ENCODE peak calls at places on chromosome 2, in eight cellular contexts. P is upper lobe of right lung, N is IMR-90, M is GM06990, L is tibial nerve, Q is fibroblast of lung, R is upper lobe of left lung, Z is Peyer's patch. X is an unnamed sample.
A peak's percentile ranks its signal among the peaks of the same experiment; 100 is the strongest.

GRCh38 chr2:204205548-204205947 is 269.0 kb downstream of the ICOS start:
- DNase-seq in P (no peak), N (no peak), M (no peak), L (no peak), Q (no peak), R (no peak), Z (no peak), X (no peak)

GRCh38 chr2:58553937-58554336 is 312.8 kb upstream of the FANCL start:
- DNase-seq in P (no peak), N (no peak), M (no peak), L (no peak), Q (no peak), R (no peak), Z (no peak), X (no peak)

GRCh38 chr2:106104332-106105062 is 89.6 kb downstream of the UXS1 start:
- DNase-seq in P (no peak), N (peak; percentile 66), M (no peak), L (peak; percentile 69), Q (peak; percentile 45), R (no peak), Z (no peak), X (peak; percentile 52)

GRCh38 chr2:55862269-55862668 is 61.3 kb downstream of the EFEMP1 start:
- DNase-seq in P (no peak), N (peak; percentile 99), M (no peak), L (peak; percentile 92), Q (peak; percentile 96), R (no peak), Z (no peak), X (no peak)

GRCh38 chr2:177264209-177264538 is 353 bp downstream of the NFE2L2 start:
- DNase-seq in P (peak; percentile 82), N (peak; percentile 36), M (no peak), L (no peak), Q (no peak), R (peak; percentile 92), Z (no peak), X (peak; percentile 73)

GRCh38 chr2:100278986-100279385 is 43.3 kb downstream of the LONRF2 start:
- DNase-seq in P (no peak), N (no peak), M (no peak), L (no peak), Q (no peak), R (no peak), Z (no peak), X (no peak)

GRCh38 chr2:41925009-41925408 is 122.8 kb upstream of the PKDCC start:
- DNase-seq in P (no peak), N (no peak), M (no peak), L (no peak), Q (peak; percentile 36), R (no peak), Z (no peak), X (no peak)

GRCh38 chr2:152694161-152694661 is 23.1 kb downstream of the PRPF40A start:
- DNase-seq in P (no peak), N (peak; percentile 82), M (no peak), L (no peak), Q (peak; percentile 90), R (no peak), Z (no peak), X (no peak)

GRCh38 chr2:182980115-182980514 is 58.1 kb downstream of the NCKAP1 start:
- DNase-seq in P (no peak), N (peak; percentile 62), M (peak; percentile 15), L (no peak), Q (peak; percentile 37), R (no peak), Z (no peak), X (no peak)

GRCh38 chr2:210318891-210319290 is 3.9 kb upstream of the MYL1 start:
- DNase-seq in P (no peak), N (no peak), M (no peak), L (no peak), Q (peak; percentile 65), R (no peak), Z (no peak), X (no peak)

GRCh38 chr2:33042226-33042625 is 95.5 kb downstream of the LTBP1 start:
- DNase-seq in P (no peak), N (no peak), M (no peak), L (no peak), Q (no peak), R (no peak), Z (no peak), X (no peak)

GRCh38 chr2:106143495-106144215 is 50.4 kb downstream of the UXS1 start:
- DNase-seq in P (no peak), N (no peak), M (no peak), L (no peak), Q (no peak), R (no peak), Z (no peak), X (no peak)

GRCh38 chr2:54618646-54619565 is 104.6 kb upstream of the EML6 start:
- DNase-seq in P (no peak), N (no peak), M (no peak), L (no peak), Q (peak; percentile 13), R (no peak), Z (no peak), X (no peak)

GRCh38 chr2:196988599-196988998 is 62.1 kb upstream of the PGAP1 start:
- DNase-seq in P (no peak), N (no peak), M (no peak), L (no peak), Q (no peak), R (no peak), Z (no peak), X (no peak)

GRCh38 chr2:84939426-84940087 is 31.4 kb upstream of the KCMF1 start:
- DNase-seq in P (no peak), N (no peak), M (peak; percentile 89), L (no peak), Q (no peak), R (no peak), Z (peak; percentile 53), X (peak; percentile 76)

GRCh38 chr2:147224070-147224469 is 620.8 kb upstream of the ACVR2A start:
- DNase-seq in P (no peak), N (no peak), M (no peak), L (no peak), Q (peak; percentile 62), R (no peak), Z (no peak), X (no peak)

GRCh38 chr2:156434461-156435291 is 1.5 kb upstream of the GPD2 start:
- DNase-seq in P (no peak), N (peak; percentile 32), M (no peak), L (no peak), Q (peak; percentile 61), R (no peak), Z (no peak), X (no peak)

GRCh38 chr2:25632396-25632795 is 41.0 kb downstream of the DTNB start:
- DNase-seq in P (no peak), N (no peak), M (no peak), L (no peak), Q (no peak), R (no peak), Z (no peak), X (no peak)

GRCh38 chr2:238966274-238966937 is 118.5 kb downstream of the TWIST2 start:
- DNase-seq in P (no peak), N (no peak), M (no peak), L (no peak), Q (no peak), R (peak; percentile 75), Z (no peak), X (no peak)

GRCh38 chr2:127627740-127628571 is 18.0 kb upstream of the GPR17 start:
- DNase-seq in P (no peak), N (no peak), M (no peak), L (no peak), Q (no peak), R (peak; percentile 45), Z (no peak), X (no peak)

DNA sequence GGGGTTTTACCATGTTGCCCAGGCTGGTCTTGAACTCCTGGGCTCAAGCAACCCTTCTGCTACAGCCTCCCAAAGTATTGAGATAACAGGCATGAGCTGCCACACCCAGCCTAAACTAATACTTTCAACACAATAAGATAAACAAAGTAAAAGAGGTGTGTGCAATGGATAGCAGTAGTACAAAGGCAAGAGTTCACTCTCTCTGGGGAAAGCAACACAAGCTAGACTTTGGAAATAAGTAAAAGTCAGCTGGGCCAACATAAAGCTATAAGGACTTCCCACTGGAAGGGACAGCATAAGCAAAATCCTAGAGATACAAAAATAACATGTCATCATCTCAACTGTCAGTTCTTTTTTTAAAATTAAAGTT is 5.2 kb upstream of the NOSTRIN start:
- DNase-seq in P (no peak), N (no peak), M (no peak), L (no peak), Q (no peak), R (no peak), Z (no peak), X (no peak)
- TF ChIP-seq CTCF in P (no peak), N (no peak), M (no peak), L (no peak), Q (no peak), R (no peak), Z (no peak), X (no peak)

GRCh38 chr2:5696741-5697521 is 4.7 kb downstream of the SOX11 start:
- DNase-seq in P (no peak), N (peak; percentile 53), M (peak; percentile 70), L (no peak), Q (peak; percentile 68), R (peak; percentile 85), Z (no peak), X (no peak)
- H3K4me3 ChIP-seq in P (peak overlapping the region; percentile 33), N (peak overlapping the region; percentile 79), M (no peak overlapping the region), L (peak overlapping the region; percentile 26), Q (peak overlapping the region; percentile 21), R (peak overlapping the region; percentile 41), Z (no peak overlapping the region), X (no peak overlapping the region)

DNA sequence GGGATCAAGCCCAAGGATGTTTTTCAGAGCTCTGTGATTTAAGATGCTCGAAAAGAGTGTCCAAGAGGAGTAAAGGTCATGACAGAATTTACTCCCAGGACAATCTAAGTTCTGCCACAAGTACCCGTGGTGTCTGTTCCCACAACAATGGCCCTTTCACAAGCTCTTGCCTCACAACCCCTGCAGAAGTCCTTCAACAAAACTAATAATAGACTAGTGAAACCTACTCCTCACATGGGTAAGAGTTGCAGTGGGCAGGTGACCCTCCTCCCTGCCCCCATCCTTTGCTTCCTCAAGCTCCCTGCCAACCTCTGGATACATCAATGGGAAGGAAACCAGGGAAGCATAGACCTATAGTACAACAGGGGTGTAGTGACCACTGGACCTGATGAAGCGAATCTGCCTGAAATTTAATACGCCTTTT is 34.9 kb downstream of the PTCD3 start:
- DNase-seq in P (no peak), N (no peak), M (no peak), L (no peak), Q (no peak), R (no peak), Z (no peak), X (no peak)
- H3K36me3 ChIP-seq in P (peaks cover 92% of the 10 kb centered on the region), N (peaks cover 52% of the 10 kb centered on the region), M (peaks cover 27% of the 10 kb centered on the region), L (peaks cover 91% of the 10 kb centered on the region), Q (peaks cover 10% of the 10 kb centered on the region), R (peaks cover 85% of the 10 kb centered on the region), Z (peaks cover 3% of the 10 kb centered on the region), X (no peaks in the 10 kb centered on the region)

DNA sequence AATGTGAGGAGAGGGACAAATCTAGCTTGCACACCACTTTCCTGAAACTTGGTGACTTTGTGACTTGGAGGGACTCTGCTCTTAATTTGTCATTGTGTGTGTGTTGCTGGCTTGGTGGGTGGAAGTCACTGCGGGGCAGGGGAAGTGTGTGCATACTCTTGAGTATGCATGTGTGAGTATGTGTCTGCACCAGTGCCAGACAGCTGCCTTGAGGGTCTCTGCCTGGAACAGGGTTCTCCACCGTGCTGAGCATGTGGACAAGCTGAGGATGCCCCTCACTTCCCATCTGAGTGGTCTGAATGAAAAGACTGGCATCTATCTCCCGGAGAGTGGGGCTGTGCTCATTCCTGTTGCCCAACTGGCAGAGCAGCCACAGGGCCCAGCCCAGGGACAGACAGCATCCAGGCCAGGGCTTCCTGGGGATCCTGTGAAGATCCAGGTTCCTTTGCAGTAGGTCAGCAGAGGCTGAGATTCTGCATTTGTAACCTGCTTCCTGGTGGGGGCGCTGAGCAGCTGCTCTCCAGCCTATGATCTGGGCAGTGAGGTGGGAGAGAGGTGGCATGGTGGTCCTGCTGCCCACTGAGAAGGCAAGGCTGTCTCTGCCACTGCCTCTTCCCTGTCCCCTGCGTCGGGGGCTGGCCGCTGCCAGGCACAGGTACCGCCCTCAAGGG is 138.9 kb upstream of the HAAO start:
- DNase-seq in P (peak; percentile 29), N (no peak), M (no peak), L (no peak), Q (no peak), R (no peak), Z (no peak), X (no peak)
- TF ChIP-seq CTCF in P (no peak), N (peak; percentile 35), M (peak; percentile 33), L (no peak), Q (peak; percentile 25), R (no peak), Z (no peak), X (no peak)

X was measured in mucosa of descending colon.